ENCODE peak calls at places on chromosomes 5 and 9, in eight cellular contexts. U is HCEC 1CT; H is adrenal gland; L is OCI-M1; K is CD8-positive, alpha-beta memory T cell; F is RPMI7951; E is lung microvascular endothelial cell; Y is stimulated activated CD4-positive, alpha-beta T cell treated with anti-CD3 and anti-CD28 coated beads, Interleukin-1b, Interleukin-23, amount 100 ng/mL, for 1 hour. T is an unnamed sample.

GRCh38 chr9:138103111-138103823 is 225.7 kb downstream of the CACNA1B start:
- DNase-seq in U (no peak), H (peak), L (no peak), K (no peak), F (no peak), E (no peak), Y (no peak), T (no peak)

GRCh38 chr5:761854-762685 is 22.5 kb downstream of the ZDHHC11B start:
- DNase-seq in U (no peak), H (peak), L (no peak), K (no peak), F (peak), E (no peak), Y (no peak), T (peak)

GRCh38 chr5:178234121-178234752 is 1.6 kb upstream of the PHYKPL start:
- DNase-seq in U (no peak), H (peak), L (no peak), K (no peak), F (no peak), E (no peak), Y (no peak), T (no peak)

GRCh38 chr9:34380034-34380510 is 3.4 kb upstream of the MYORG start:
- DNase-seq in U (no peak), H (no peak), L (no peak), K (no peak), F (no peak), E (no peak), Y (no peak), T (no peak)

GRCh38 chr5:96517294-96517693 is 84.2 kb upstream of the PCSK1 start:
- DNase-seq in U (peak), H (no peak), L (no peak), K (no peak), F (peak), E (peak), Y (no peak), T (no peak)

GRCh38 chr9:13863112-13863511 is 450.8 kb downstream of the NFIB start:
- DNase-seq in U (no peak), H (peak), L (peak), K (no peak), F (no peak), E (no peak), Y (no peak), T (peak)

GRCh38 chr9:98786750-98787510 is 9.4 kb downstream of the ANKS6 start:
- DNase-seq in U (no peak), H (peak), L (no peak), K (no peak), F (no peak), E (no peak), Y (no peak), T (peak)

GRCh38 chr5:174972291-174972690 is 247.9 kb downstream of the MSX2 start:
- DNase-seq in U (no peak), H (no peak), L (no peak), K (no peak), F (no peak), E (no peak), Y (no peak), T (no peak)

GRCh38 chr5:120258123-120258522 is 206.0 kb upstream of the PRR16 start:
- DNase-seq in U (peak), H (no peak), L (peak), K (no peak), F (peak), E (no peak), Y (no peak), T (no peak)

GRCh38 chr5:72883850-72884249 is 67.4 kb downstream of the TNPO1 start:
- DNase-seq in U (no peak), H (no peak), L (no peak), K (no peak), F (no peak), E (no peak), Y (no peak), T (no peak)

GRCh38 chr9:35516481-35516880 is 26.6 kb downstream of the RUSC2 start:
- DNase-seq in U (peak), H (no peak), L (no peak), K (no peak), F (peak), E (peak), Y (no peak), T (no peak)

GRCh38 chr9:113657765-113658564 is 194.4 kb downstream of the RGS3 start:
- DNase-seq in U (peak), H (peak), L (peak), K (peak), F (peak), E (peak), Y (peak), T (peak)

GRCh38 chr5:81401266-81401665 is 7.3 kb upstream of the ACOT12 start:
- DNase-seq in U (no peak), H (no peak), L (no peak), K (no peak), F (no peak), E (no peak), Y (no peak), T (no peak)

GRCh38 chr5:135977375-135977928 is 22.7 kb upstream of the LECT2 start:
- DNase-seq in U (no peak), H (peak), L (peak), K (peak), F (peak), E (peak), Y (no peak), T (no peak)

GRCh38 chr9:4547016-4547415 is 56.7 kb downstream of the SLC1A1 start:
- DNase-seq in U (no peak), H (no peak), L (peak), K (no peak), F (no peak), E (peak), Y (no peak), T (no peak)

GRCh38 chr5:150600951-150601773 is 39.3 kb upstream of the SYNPO start:
- DNase-seq in U (no peak), H (no peak), L (no peak), K (no peak), F (peak), E (no peak), Y (no peak), T (no peak)

GRCh38 chr5:179422213-179422839 is 77.1 kb upstream of the ADAMTS2 start:
- DNase-seq in U (no peak), H (no peak), L (no peak), K (no peak), F (no peak), E (no peak), Y (no peak), T (peak)

GRCh38 chr5:133389066-133389590 is 223.2 kb downstream of the FSTL4 start:
- DNase-seq in U (no peak), H (peak), L (no peak), K (no peak), F (no peak), E (no peak), Y (no peak), T (no peak)